ENCODE peak calls at places on chromosomes 6 and 20, in seven cellular contexts. I, W, P, K, S, H and J are unnamed samples.

GRCh38 chr6:42911171-42912021 is 4.5 kb upstream of the PTCRA start:
- DNase-seq in I (no peak), W (no peak), P (no peak), K (no peak), S (no peak), H (no peak), J (peak; percentile 37)

GRCh38 chr6:109045423-109046012 is 49.1 kb downstream of the SESN1 start:
- DNase-seq in I (no peak), W (no peak), P (no peak), K (no peak), S (no peak), H (no peak), J (no peak)

GRCh38 chr20:3890410-3890751 is 1.2 kb downstream of the PANK2 start:
- DNase-seq in I (peak; percentile 46), W (no peak), P (peak; percentile 53), K (no peak), S (no peak), H (no peak), J (peak; percentile 67)

GRCh38 chr6:50791900-50792508 is 26.7 kb upstream of the TFAP2B start:
- DNase-seq in I (peak; percentile 26), W (no peak), P (peak; percentile 13), K (no peak), S (no peak), H (no peak), J (no peak)

GRCh38 chr20:49620364-49621240 is 52.7 kb upstream of the PTGIS start:
- DNase-seq in I (no peak), W (no peak), P (no peak), K (no peak), S (peak; percentile 83), H (no peak), J (no peak)

GRCh38 chr6:112416885-112417284 is 69.8 kb downstream of the RFPL4B start:
- DNase-seq in I (peak; percentile 23), W (no peak), P (no peak), K (no peak), S (no peak), H (no peak), J (peak; percentile 94)

GRCh38 chr20:32210206-32210605 is 2.5 kb downstream of the POFUT1 start:
- DNase-seq in I (no peak), W (no peak), P (no peak), K (no peak), S (no peak), H (no peak), J (no peak)

GRCh38 chr20:14288341-14289330 is 48.8 kb downstream of the FLRT3 start:
- DNase-seq in I (peak; percentile 25), W (no peak), P (peak; percentile 53), K (no peak), S (no peak), H (no peak), J (peak; percentile 77)

GRCh38 chr20:34956751-34957472 is 1.2 kb downstream of the MYH7B start:
- DNase-seq in I (no peak), W (no peak), P (no peak), K (no peak), S (no peak), H (no peak), J (no peak)

GRCh38 chr6:123333000-123333756 is 303.6 kb downstream of the TRDN start:
- DNase-seq in I (no peak), W (no peak), P (peak; percentile 21), K (no peak), S (no peak), H (no peak), J (no peak)

GRCh38 chr6:125477141-125477540 is 175.4 kb upstream of the HDDC2 start:
- DNase-seq in I (no peak), W (no peak), P (no peak), K (no peak), S (no peak), H (no peak), J (no peak)

GRCh38 chr6:149988550-149989336 is 25.0 kb downstream of the ULBP1 start:
- DNase-seq in I (no peak), W (no peak), P (no peak), K (no peak), S (no peak), H (no peak), J (no peak)

GRCh38 chr6:1348675-1349074 is 36.8 kb downstream of the FOXQ1 start:
- DNase-seq in I (no peak), W (no peak), P (peak; percentile 15), K (peak; percentile 42), S (no peak), H (no peak), J (peak; percentile 72)

GRCh38 chr6:68226460-68226859 is 408.6 kb upstream of the ADGRB3 start:
- DNase-seq in I (no peak), W (no peak), P (peak; percentile 20), K (no peak), S (no peak), H (no peak), J (no peak)

GRCh38 chr6:29748391-29749352 is 25.4 kb downstream of the HLA-F start:
- DNase-seq in I (peak; percentile 89), W (peak; percentile 73), P (peak; percentile 60), K (peak; percentile 94), S (peak; percentile 67), H (peak; percentile 83), J (peak; percentile 80)

GRCh38 chr6:15260099-15260821 is 14.4 kb downstream of the JARID2 start:
- DNase-seq in I (peak; percentile 89), W (no peak), P (peak; percentile 90), K (no peak), S (no peak), H (no peak), J (no peak)

GRCh38 chr20:23637282-23638221 is at the start of gene CST3:
- DNase-seq in I (peak; percentile 92), W (no peak), P (peak; percentile 90), K (peak; percentile 94), S (no peak), H (no peak), J (peak; percentile 96)

GRCh38 chr6:30885999-30886896 is 1.9 kb downstream of the DDR1 start:
- DNase-seq in I (peak; percentile 95), W (no peak), P (peak; percentile 72), K (peak; percentile 46), S (no peak), H (no peak), J (peak; percentile 87)

GRCh38 chr20:48782901-48783308 is 44.9 kb downstream of the PREX1 start:
- DNase-seq in I (no peak), W (no peak), P (no peak), K (no peak), S (no peak), H (no peak), J (no peak)

GRCh38 chr6:13048113-13048512 is 280.2 kb downstream of the TBC1D7 start:
- DNase-seq in I (no peak), W (no peak), P (no peak), K (no peak), S (no peak), H (no peak), J (peak; percentile 39)

GRCh38 chr6:81934936-81935335 is 182.5 kb upstream of the TENT5A start:
- DNase-seq in I (no peak), W (no peak), P (no peak), K (no peak), S (no peak), H (no peak), J (no peak)

GRCh38 chr6:121479486-121480098 is 44.1 kb downstream of the GJA1 start:
- DNase-seq in I (no peak), W (no peak), P (no peak), K (no peak), S (no peak), H (no peak), J (no peak)

GRCh38 chr6:137823826-137824501 is 43.1 kb upstream of the TNFAIP3 start:
- DNase-seq in I (peak; percentile 65), W (no peak), P (peak; percentile 72), K (peak; percentile 43), S (peak; percentile 67), H (peak; percentile 87), J (peak; percentile 62)

GRCh38 chr6:139888691-139889122 is 514.3 kb upstream of the CITED2 start:
- DNase-seq in I (peak; percentile 62), W (no peak), P (no peak), K (no peak), S (no peak), H (no peak), J (peak; percentile 29)

GRCh38 chr6:166997768-166998255 is 1.4 kb upstream of the CEP43 start:
- DNase-seq in I (peak; percentile 75), W (peak; percentile 17), P (peak; percentile 69), K (peak; percentile 43), S (peak; percentile 51), H (peak; percentile 30), J (peak; percentile 87)

GRCh38 chr6:125584468-125584939 is 164.9 kb upstream of the HEY2 start:
- DNase-seq in I (no peak), W (no peak), P (peak; percentile 81), K (peak; percentile 44), S (no peak), H (no peak), J (peak; percentile 15)

GRCh38 chr6:152380993-152381898 is 255.9 kb downstream of the SYNE1 start:
- DNase-seq in I (peak; percentile 91), W (no peak), P (peak; percentile 97), K (peak; percentile 70), S (no peak), H (no peak), J (peak; percentile 96)

GRCh38 chr6:120274547-120274946 is 925.0 kb upstream of the MAN1A1 start:
- DNase-seq in I (no peak), W (no peak), P (no peak), K (no peak), S (peak; percentile 2), H (no peak), J (no peak)

GRCh38 chr6:156545021-156545420 is 232.2 kb upstream of the ARID1B start:
- DNase-seq in I (no peak), W (no peak), P (no peak), K (no peak), S (no peak), H (no peak), J (no peak)

GRCh38 chr20:61973515-61974356 is 91.9 kb downstream of the TAF4 start:
- DNase-seq in I (no peak), W (no peak), P (no peak), K (no peak), S (no peak), H (no peak), J (no peak)

GRCh38 chr20:50519036-50519780 is 9.0 kb downstream of the PTPN1 start:
- DNase-seq in I (no peak), W (no peak), P (no peak), K (no peak), S (peak; percentile 36), H (no peak), J (no peak)

GRCh38 chr6:63491104-63491503 is 81.2 kb upstream of the LOC128125822 start:
- DNase-seq in I (no peak), W (no peak), P (no peak), K (no peak), S (no peak), H (no peak), J (no peak)

GRCh38 chr6:166901626-166902025 is 54.7 kb downstream of the RNASET2 start:
- DNase-seq in I (no peak), W (no peak), P (no peak), K (no peak), S (no peak), H (no peak), J (no peak)